ENCODE peak calls at places on chromosomes 7 and 10, in nine cellular contexts. One of them, this sample, is unnamed.
A peak's percentile ranks its signal among the peaks of the same experiment; 100 is the strongest.

GRCh38 chr10:19021162-19021561 is 27.4 kb upstream of the MALRD1 start:
- DNase-seq in GM12892: no peak
- DNase-seq in esophagus squamous epithelium: no peak
- DNase-seq in globus pallidus: no peak
- DNase-seq in NCI-H2171 treated with DMSO at 0.1 percent for 48 hours: no peak
- DNase-seq in myocyte: no peak
- DNase-seq in activated CD4-positive, CD25-positive, alpha-beta regulatory T cell treated with anti-CD3 and anti-CD28 coated beads, Interleukin-2, amount 50 U/mL, for 72 hours: no peak
- DNase-seq in activated CD4-positive, alpha-beta T cell treated with anti-CD3 and anti-CD28 coated beads for 1 hour: no peak
- DNase-seq in HEK293T: no peak
- DNase-seq in this sample: no peak

GRCh38 chr7:72793791-72794190 is 34.2 kb downstream of the TYW1B start:
- DNase-seq in NCI-H2171 treated with DMSO at 0.1 percent for 48 hours: no peak
- DNase-seq in GM12892: no peak
- DNase-seq in activated CD4-positive, CD25-positive, alpha-beta regulatory T cell treated with anti-CD3 and anti-CD28 coated beads, Interleukin-2, amount 50 U/mL, for 72 hours: no peak
- DNase-seq in esophagus squamous epithelium: no peak
- DNase-seq in HEK293T: no peak
- DNase-seq in activated CD4-positive, alpha-beta T cell treated with anti-CD3 and anti-CD28 coated beads for 1 hour: no peak
- DNase-seq in myocyte: no peak
- DNase-seq in globus pallidus: no peak
- DNase-seq in this sample: no peak

GRCh38 chr10:12194752-12195271 is 879 bp downstream of the NUDT5 start:
- DNase-seq in NCI-H2171 treated with DMSO at 0.1 percent for 48 hours: no peak
- DNase-seq in activated CD4-positive, alpha-beta T cell treated with anti-CD3 and anti-CD28 coated beads for 1 hour: peak; percentile 15
- DNase-seq in myocyte: peak; percentile 32
- DNase-seq in esophagus squamous epithelium: no peak
- DNase-seq in HEK293T: no peak
- DNase-seq in activated CD4-positive, CD25-positive, alpha-beta regulatory T cell treated with anti-CD3 and anti-CD28 coated beads, Interleukin-2, amount 50 U/mL, for 72 hours: peak; percentile 35
- DNase-seq in globus pallidus: peak; percentile 15
- DNase-seq in GM12892: no peak
- DNase-seq in this sample: peak; percentile 56

GRCh38 chr7:30778246-30779025 is 7.2 kb downstream of the MINDY4 start:
- DNase-seq in myocyte: no peak
- DNase-seq in activated CD4-positive, CD25-positive, alpha-beta regulatory T cell treated with anti-CD3 and anti-CD28 coated beads, Interleukin-2, amount 50 U/mL, for 72 hours: no peak
- DNase-seq in NCI-H2171 treated with DMSO at 0.1 percent for 48 hours: no peak
- DNase-seq in globus pallidus: no peak
- DNase-seq in HEK293T: no peak
- DNase-seq in esophagus squamous epithelium: no peak
- DNase-seq in activated CD4-positive, alpha-beta T cell treated with anti-CD3 and anti-CD28 coated beads for 1 hour: no peak
- DNase-seq in GM12892: no peak
- DNase-seq in this sample: no peak

GRCh38 chr7:121369462-121369861 is 26.6 kb downstream of the FAM3C start:
- DNase-seq in activated CD4-positive, alpha-beta T cell treated with anti-CD3 and anti-CD28 coated beads for 1 hour: no peak
- DNase-seq in activated CD4-positive, CD25-positive, alpha-beta regulatory T cell treated with anti-CD3 and anti-CD28 coated beads, Interleukin-2, amount 50 U/mL, for 72 hours: no peak
- DNase-seq in NCI-H2171 treated with DMSO at 0.1 percent for 48 hours: no peak
- DNase-seq in GM12892: no peak
- DNase-seq in HEK293T: no peak
- DNase-seq in esophagus squamous epithelium: no peak
- DNase-seq in myocyte: peak; percentile 59
- DNase-seq in globus pallidus: no peak
- DNase-seq in this sample: no peak

GRCh38 chr10:53839437-53840039 is 961.5 kb downstream of the PCDH15 start:
- DNase-seq in esophagus squamous epithelium: no peak
- DNase-seq in HEK293T: no peak
- DNase-seq in activated CD4-positive, alpha-beta T cell treated with anti-CD3 and anti-CD28 coated beads for 1 hour: no peak
- DNase-seq in myocyte: peak; percentile 18
- DNase-seq in globus pallidus: peak; percentile 31
- DNase-seq in activated CD4-positive, CD25-positive, alpha-beta regulatory T cell treated with anti-CD3 and anti-CD28 coated beads, Interleukin-2, amount 50 U/mL, for 72 hours: no peak
- DNase-seq in GM12892: no peak
- DNase-seq in NCI-H2171 treated with DMSO at 0.1 percent for 48 hours: peak; percentile 5
- DNase-seq in this sample: no peak

GRCh38 chr7:20647908-20648776 is 32.7 kb downstream of the ABCB5 start:
- DNase-seq in esophagus squamous epithelium: no peak
- DNase-seq in GM12892: no peak
- DNase-seq in NCI-H2171 treated with DMSO at 0.1 percent for 48 hours: no peak
- DNase-seq in HEK293T: peak; percentile 64
- DNase-seq in activated CD4-positive, CD25-positive, alpha-beta regulatory T cell treated with anti-CD3 and anti-CD28 coated beads, Interleukin-2, amount 50 U/mL, for 72 hours: no peak
- DNase-seq in activated CD4-positive, alpha-beta T cell treated with anti-CD3 and anti-CD28 coated beads for 1 hour: no peak
- DNase-seq in globus pallidus: no peak
- DNase-seq in myocyte: peak; percentile 24
- DNase-seq in this sample: no peak

GRCh38 chr7:100153713-100154519 is 4.6 kb downstream of the TRAPPC14 start:
- DNase-seq in myocyte: no peak
- DNase-seq in esophagus squamous epithelium: no peak
- DNase-seq in HEK293T: no peak
- DNase-seq in NCI-H2171 treated with DMSO at 0.1 percent for 48 hours: no peak
- DNase-seq in globus pallidus: no peak
- DNase-seq in activated CD4-positive, CD25-positive, alpha-beta regulatory T cell treated with anti-CD3 and anti-CD28 coated beads, Interleukin-2, amount 50 U/mL, for 72 hours: no peak
- DNase-seq in GM12892: no peak
- DNase-seq in activated CD4-positive, alpha-beta T cell treated with anti-CD3 and anti-CD28 coated beads for 1 hour: no peak
- DNase-seq in this sample: no peak

GRCh38 chr7:145718129-145718528 is 398.5 kb upstream of the CNTNAP2 start:
- DNase-seq in GM12892: no peak
- DNase-seq in activated CD4-positive, alpha-beta T cell treated with anti-CD3 and anti-CD28 coated beads for 1 hour: no peak
- DNase-seq in activated CD4-positive, CD25-positive, alpha-beta regulatory T cell treated with anti-CD3 and anti-CD28 coated beads, Interleukin-2, amount 50 U/mL, for 72 hours: no peak
- DNase-seq in HEK293T: no peak
- DNase-seq in globus pallidus: no peak
- DNase-seq in esophagus squamous epithelium: no peak
- DNase-seq in NCI-H2171 treated with DMSO at 0.1 percent for 48 hours: no peak
- DNase-seq in myocyte: no peak
- DNase-seq in this sample: no peak

GRCh38 chr7:129468547-129468946 is 33.8 kb upstream of the SMKR1 start:
- DNase-seq in activated CD4-positive, CD25-positive, alpha-beta regulatory T cell treated with anti-CD3 and anti-CD28 coated beads, Interleukin-2, amount 50 U/mL, for 72 hours: no peak
- DNase-seq in GM12892: no peak
- DNase-seq in myocyte: no peak
- DNase-seq in globus pallidus: no peak
- DNase-seq in HEK293T: no peak
- DNase-seq in activated CD4-positive, alpha-beta T cell treated with anti-CD3 and anti-CD28 coated beads for 1 hour: no peak
- DNase-seq in esophagus squamous epithelium: no peak
- DNase-seq in NCI-H2171 treated with DMSO at 0.1 percent for 48 hours: no peak
- DNase-seq in this sample: no peak

GRCh38 chr7:9822458-9823290 is 1151.0 kb upstream of the PHF14 start:
- DNase-seq in myocyte: no peak
- DNase-seq in GM12892: no peak
- DNase-seq in HEK293T: no peak
- DNase-seq in activated CD4-positive, CD25-positive, alpha-beta regulatory T cell treated with anti-CD3 and anti-CD28 coated beads, Interleukin-2, amount 50 U/mL, for 72 hours: no peak
- DNase-seq in activated CD4-positive, alpha-beta T cell treated with anti-CD3 and anti-CD28 coated beads for 1 hour: no peak
- DNase-seq in NCI-H2171 treated with DMSO at 0.1 percent for 48 hours: no peak
- DNase-seq in esophagus squamous epithelium: no peak
- DNase-seq in globus pallidus: no peak
- DNase-seq in this sample: no peak

GRCh38 chr10:119254355-119254754 is 47.0 kb downstream of the GRK5 start:
- DNase-seq in activated CD4-positive, alpha-beta T cell treated with anti-CD3 and anti-CD28 coated beads for 1 hour: no peak
- DNase-seq in activated CD4-positive, CD25-positive, alpha-beta regulatory T cell treated with anti-CD3 and anti-CD28 coated beads, Interleukin-2, amount 50 U/mL, for 72 hours: no peak
- DNase-seq in myocyte: peak; percentile 53
- DNase-seq in HEK293T: no peak
- DNase-seq in GM12892: no peak
- DNase-seq in esophagus squamous epithelium: no peak
- DNase-seq in globus pallidus: no peak
- DNase-seq in NCI-H2171 treated with DMSO at 0.1 percent for 48 hours: no peak
- DNase-seq in this sample: no peak

GRCh38 chr7:83550100-83550499 is 98.8 kb downstream of the SEMA3E start:
- DNase-seq in GM12892: no peak
- DNase-seq in HEK293T: no peak
- DNase-seq in NCI-H2171 treated with DMSO at 0.1 percent for 48 hours: no peak
- DNase-seq in activated CD4-positive, alpha-beta T cell treated with anti-CD3 and anti-CD28 coated beads for 1 hour: no peak
- DNase-seq in myocyte: no peak
- DNase-seq in esophagus squamous epithelium: no peak
- DNase-seq in activated CD4-positive, CD25-positive, alpha-beta regulatory T cell treated with anti-CD3 and anti-CD28 coated beads, Interleukin-2, amount 50 U/mL, for 72 hours: no peak
- DNase-seq in globus pallidus: no peak
- DNase-seq in this sample: no peak

GRCh38 chr7:118153551-118154177 is 30.3 kb upstream of the LSM8 start:
- DNase-seq in NCI-H2171 treated with DMSO at 0.1 percent for 48 hours: peak; percentile 41
- DNase-seq in esophagus squamous epithelium: no peak
- DNase-seq in activated CD4-positive, CD25-positive, alpha-beta regulatory T cell treated with anti-CD3 and anti-CD28 coated beads, Interleukin-2, amount 50 U/mL, for 72 hours: no peak
- DNase-seq in activated CD4-positive, alpha-beta T cell treated with anti-CD3 and anti-CD28 coated beads for 1 hour: no peak
- DNase-seq in myocyte: peak; percentile 57
- DNase-seq in GM12892: no peak
- DNase-seq in globus pallidus: peak; percentile 11
- DNase-seq in HEK293T: peak; percentile 13
- DNase-seq in this sample: no peak

GRCh38 chr7:36128448-36129047 is 24.5 kb upstream of the EEPD1 start:
- DNase-seq in HEK293T: peak; percentile 57
- DNase-seq in GM12892: no peak
- DNase-seq in globus pallidus: peak; percentile 43
- DNase-seq in myocyte: peak; percentile 93
- DNase-seq in esophagus squamous epithelium: no peak
- DNase-seq in activated CD4-positive, alpha-beta T cell treated with anti-CD3 and anti-CD28 coated beads for 1 hour: no peak
- DNase-seq in activated CD4-positive, CD25-positive, alpha-beta regulatory T cell treated with anti-CD3 and anti-CD28 coated beads, Interleukin-2, amount 50 U/mL, for 72 hours: no peak
- DNase-seq in NCI-H2171 treated with DMSO at 0.1 percent for 48 hours: peak; percentile 81
- DNase-seq in this sample: no peak

GRCh38 chr7:158358926-158359645 is 228.5 kb downstream of the PTPRN2 start:
- DNase-seq in globus pallidus: no peak
- DNase-seq in esophagus squamous epithelium: no peak
- DNase-seq in activated CD4-positive, alpha-beta T cell treated with anti-CD3 and anti-CD28 coated beads for 1 hour: no peak
- DNase-seq in NCI-H2171 treated with DMSO at 0.1 percent for 48 hours: no peak
- DNase-seq in myocyte: no peak
- DNase-seq in GM12892: no peak
- DNase-seq in HEK293T: no peak
- DNase-seq in activated CD4-positive, CD25-positive, alpha-beta regulatory T cell treated with anti-CD3 and anti-CD28 coated beads, Interleukin-2, amount 50 U/mL, for 72 hours: no peak
- DNase-seq in this sample: no peak

GRCh38 chr10:119198438-119198837 is 8.9 kb upstream of the GRK5 start:
- DNase-seq in esophagus squamous epithelium: no peak
- DNase-seq in NCI-H2171 treated with DMSO at 0.1 percent for 48 hours: no peak
- DNase-seq in globus pallidus: no peak
- DNase-seq in activated CD4-positive, alpha-beta T cell treated with anti-CD3 and anti-CD28 coated beads for 1 hour: no peak
- DNase-seq in myocyte: no peak
- DNase-seq in HEK293T: no peak
- DNase-seq in GM12892: no peak
- DNase-seq in activated CD4-positive, CD25-positive, alpha-beta regulatory T cell treated with anti-CD3 and anti-CD28 coated beads, Interleukin-2, amount 50 U/mL, for 72 hours: no peak
- DNase-seq in this sample: peak; percentile 39

GRCh38 chr7:4834601-4835397 is 27.0 kb downstream of the PAPOLB start:
- DNase-seq in activated CD4-positive, alpha-beta T cell treated with anti-CD3 and anti-CD28 coated beads for 1 hour: no peak
- DNase-seq in esophagus squamous epithelium: no peak
- DNase-seq in activated CD4-positive, CD25-positive, alpha-beta regulatory T cell treated with anti-CD3 and anti-CD28 coated beads, Interleukin-2, amount 50 U/mL, for 72 hours: no peak
- DNase-seq in NCI-H2171 treated with DMSO at 0.1 percent for 48 hours: no peak
- DNase-seq in globus pallidus: no peak
- DNase-seq in GM12892: no peak
- DNase-seq in myocyte: no peak
- DNase-seq in HEK293T: no peak
- DNase-seq in this sample: no peak

This sample was measured in activated CD4-positive, alpha-beta memory T cell treated with anti-CD3 and anti-CD28 coated beads, Interleukin-2, amount 10 ng/mL, durations not matched to agents 7 days and 5 days.